ENCODE peak calls at places on chromosome 7, in six cellular contexts. One of them, this sample, is unnamed.

GRCh38 chr7:84506151-84506550 is 311.6 kb upstream of the SEMA3A start:
- DNase-seq in AG08395: peak
- DNase-seq in transverse colon: no peak
- DNase-seq in HCT116: no peak
- DNase-seq in NCI-H187: no peak
- DNase-seq in A549: no peak
- DNase-seq in this sample: no peak

GRCh38 chr7:33639552-33640197 is 265.7 kb upstream of the BMPER start:
- DNase-seq in AG08395: peak
- DNase-seq in transverse colon: no peak
- DNase-seq in HCT116: no peak
- DNase-seq in NCI-H187: no peak
- DNase-seq in A549: no peak
- DNase-seq in this sample: no peak

GRCh38 chr7:143361552-143362125 is 874 bp downstream of the FAM131B start:
- DNase-seq in AG08395: no peak
- DNase-seq in transverse colon: no peak
- DNase-seq in HCT116: no peak
- DNase-seq in NCI-H187: no peak
- DNase-seq in A549: no peak
- DNase-seq in this sample: no peak

GRCh38 chr7:133742709-133743538 is 384.2 kb upstream of the LRGUK start:
- DNase-seq in AG08395: peak
- DNase-seq in transverse colon: no peak
- DNase-seq in HCT116: no peak
- DNase-seq in NCI-H187: no peak
- DNase-seq in A549: peak
- DNase-seq in this sample: no peak

GRCh38 chr7:113629244-113629643 is 289.6 kb downstream of the PPP1R3A start:
- DNase-seq in AG08395: no peak
- DNase-seq in transverse colon: no peak
- DNase-seq in HCT116: no peak
- DNase-seq in NCI-H187: no peak
- DNase-seq in A549: no peak
- DNase-seq in this sample: no peak

GRCh38 chr7:138527746-138528223 is 67.7 kb downstream of the TRIM24 start:
- DNase-seq in AG08395: no peak
- DNase-seq in transverse colon: no peak
- DNase-seq in HCT116: peak
- DNase-seq in NCI-H187: no peak
- DNase-seq in A549: peak
- DNase-seq in this sample: no peak

GRCh38 chr7:117873056-117873932 is at the start of gene CTTNBP2:
- DNase-seq in AG08395: peak
- DNase-seq in transverse colon: peak
- DNase-seq in HCT116: peak
- DNase-seq in NCI-H187: peak
- DNase-seq in A549: peak
- DNase-seq in this sample: no peak

GRCh38 chr7:84492565-84493034 is 298.0 kb upstream of the SEMA3A start:
- DNase-seq in AG08395: peak
- DNase-seq in transverse colon: no peak
- DNase-seq in HCT116: no peak
- DNase-seq in NCI-H187: no peak
- DNase-seq in A549: no peak
- DNase-seq in this sample: no peak

GRCh38 chr7:100974021-100974420 is 4.7 kb downstream of the MUC12 start:
- DNase-seq in AG08395: no peak
- DNase-seq in transverse colon: no peak
- DNase-seq in HCT116: no peak
- DNase-seq in NCI-H187: no peak
- DNase-seq in A549: peak
- DNase-seq in this sample: no peak

GRCh38 chr7:99766484-99767099 is 17.4 kb downstream of the CYP3A4 start:
- DNase-seq in AG08395: no peak
- DNase-seq in transverse colon: no peak
- DNase-seq in HCT116: no peak
- DNase-seq in NCI-H187: no peak
- DNase-seq in A549: no peak
- DNase-seq in this sample: no peak

GRCh38 chr7:20454202-20454601 is 123.5 kb downstream of the ITGB8 start:
- DNase-seq in AG08395: no peak
- DNase-seq in transverse colon: no peak
- DNase-seq in HCT116: no peak
- DNase-seq in NCI-H187: no peak
- DNase-seq in A549: no peak
- DNase-seq in this sample: peak

GRCh38 chr7:55250313-55250712 is 114.8 kb upstream of the LANCL2 start:
- DNase-seq in AG08395: no peak
- DNase-seq in transverse colon: peak
- DNase-seq in HCT116: peak
- DNase-seq in NCI-H187: no peak
- DNase-seq in A549: peak
- DNase-seq in this sample: no peak

GRCh38 chr7:113093561-113093960 is 6.9 kb upstream of the GPR85 start:
- DNase-seq in AG08395: no peak
- DNase-seq in transverse colon: no peak
- DNase-seq in HCT116: no peak
- DNase-seq in NCI-H187: no peak
- DNase-seq in A549: no peak
- DNase-seq in this sample: no peak

GRCh38 chr7:131945948-131946525 is 389.6 kb upstream of the PODXL start:
- DNase-seq in AG08395: no peak
- DNase-seq in transverse colon: peak
- DNase-seq in HCT116: no peak
- DNase-seq in NCI-H187: no peak
- DNase-seq in A549: no peak
- DNase-seq in this sample: no peak

GRCh38 chr7:40093631-40094350 is 40.6 kb downstream of the MPLKIP start:
- DNase-seq in AG08395: no peak
- DNase-seq in transverse colon: no peak
- DNase-seq in HCT116: no peak
- DNase-seq in NCI-H187: no peak
- DNase-seq in A549: no peak
- DNase-seq in this sample: no peak

GRCh38 chr7:134691820-134692705 is 45.4 kb downstream of the BPGM start:
- DNase-seq in AG08395: peak
- DNase-seq in transverse colon: no peak
- DNase-seq in HCT116: no peak
- DNase-seq in NCI-H187: no peak
- DNase-seq in A549: no peak
- DNase-seq in this sample: no peak

GRCh38 chr7:25752967-25753791 is 398.8 kb upstream of the NFE2L3 start:
- DNase-seq in AG08395: no peak
- DNase-seq in transverse colon: no peak
- DNase-seq in HCT116: no peak
- DNase-seq in NCI-H187: peak
- DNase-seq in A549: no peak
- DNase-seq in this sample: no peak